ENCODE peak calls at places on chromosomes 1 and 21, in six cellular contexts. One of them, this sample, is unnamed. For H3K36me3, the result is how much of the 10 kb centered on the place peaks cover.

GRCh38 chr1:228867093-228867950 is 132.0 kb downstream of the RHOU start:
- DNase-seq in stomach: peak
- DNase-seq in heart right ventricle: no peak
- DNase-seq in gastrocnemius medialis: no peak
- DNase-seq in tibial nerve: no peak
- DNase-seq in ovary: no peak
- DNase-seq in this sample: no peak

GRCh38 chr1:89633745-89634625 is 1.1 kb downstream of the LRRC8C start:
- DNase-seq in stomach: no peak
- DNase-seq in heart right ventricle: peak
- DNase-seq in gastrocnemius medialis: no peak
- DNase-seq in tibial nerve: no peak
- DNase-seq in ovary: peak
- DNase-seq in this sample: no peak

GRCh38 chr1:155241069-155241679 is 14.1 kb downstream of the ENTREP3 start:
- DNase-seq in stomach: peak
- DNase-seq in heart right ventricle: peak
- DNase-seq in gastrocnemius medialis: peak
- DNase-seq in tibial nerve: peak
- DNase-seq in ovary: peak
- DNase-seq in this sample: no peak

GRCh38 chr1:84693009-84693408 is 2.7 kb upstream of the SSX2IP start:
- DNase-seq in stomach: no peak
- DNase-seq in heart right ventricle: no peak
- DNase-seq in gastrocnemius medialis: no peak
- DNase-seq in tibial nerve: no peak
- DNase-seq in ovary: no peak
- DNase-seq in this sample: no peak

GRCh38 chr1:33383489-33383888 is 47.4 kb downstream of the PHC2 start:
- DNase-seq in stomach: no peak
- DNase-seq in heart right ventricle: no peak
- DNase-seq in gastrocnemius medialis: no peak
- DNase-seq in tibial nerve: no peak
- DNase-seq in ovary: no peak
- DNase-seq in this sample: no peak

GRCh38 chr1:231069333-231069732 is 29.3 kb upstream of the FAM89A start:
- DNase-seq in stomach: no peak
- DNase-seq in heart right ventricle: no peak
- DNase-seq in gastrocnemius medialis: no peak
- DNase-seq in tibial nerve: no peak
- DNase-seq in ovary: no peak
- DNase-seq in this sample: no peak

GRCh38 chr1:201792534-201793305 is 36.2 kb upstream of the IPO9 start:
- DNase-seq in stomach: peak
- DNase-seq in heart right ventricle: peak
- DNase-seq in gastrocnemius medialis: peak
- DNase-seq in tibial nerve: peak
- DNase-seq in ovary: peak
- DNase-seq in this sample: peak

GRCh38 chr1:204728045-204728444 is 42.5 kb upstream of the LRRN2 start:
- DNase-seq in stomach: no peak
- DNase-seq in heart right ventricle: no peak
- DNase-seq in gastrocnemius medialis: no peak
- DNase-seq in tibial nerve: no peak
- DNase-seq in ovary: no peak
- DNase-seq in this sample: no peak

GRCh38 chr1:108609483-108610066 is 49.7 kb downstream of the EEIG2 start:
- DNase-seq in stomach: no peak
- DNase-seq in heart right ventricle: peak
- DNase-seq in gastrocnemius medialis: no peak
- DNase-seq in tibial nerve: no peak
- DNase-seq in ovary: no peak
- DNase-seq in this sample: no peak

GRCh38 chr1:197837911-197838310 is 62.6 kb upstream of the DENND1B start:
- DNase-seq in stomach: no peak
- DNase-seq in heart right ventricle: no peak
- DNase-seq in gastrocnemius medialis: no peak
- DNase-seq in tibial nerve: no peak
- DNase-seq in ovary: no peak
- DNase-seq in this sample: no peak

GRCh38 chr1:236336084-236336483 is 54.3 kb upstream of the ERO1B start:
- DNase-seq in stomach: no peak
- DNase-seq in heart right ventricle: no peak
- DNase-seq in gastrocnemius medialis: no peak
- DNase-seq in tibial nerve: no peak
- DNase-seq in ovary: no peak
- DNase-seq in this sample: no peak

GRCh38 chr1:155014709-155015508 is 12.3 kb downstream of the ZBTB7B start:
- DNase-seq in stomach: no peak
- DNase-seq in heart right ventricle: no peak
- DNase-seq in gastrocnemius medialis: no peak
- DNase-seq in tibial nerve: no peak
- DNase-seq in ovary: peak
- DNase-seq in this sample: no peak

GRCh38 chr1:201116091-201116490 is 3.9 kb upstream of the CACNA1S start:
- DNase-seq in stomach: no peak
- DNase-seq in heart right ventricle: no peak
- DNase-seq in gastrocnemius medialis: no peak
- DNase-seq in tibial nerve: no peak
- DNase-seq in ovary: no peak
- DNase-seq in this sample: no peak

GRCh38 chr21:43984905-43985689 is 27.0 kb upstream of the TRAPPC10 start:
- DNase-seq in stomach: no peak
- DNase-seq in heart right ventricle: no peak
- DNase-seq in gastrocnemius medialis: no peak
- DNase-seq in tibial nerve: no peak
- DNase-seq in ovary: no peak
- DNase-seq in this sample: no peak

GRCh38 chr1:174974711-174975111 is 25.0 kb upstream of the CACYBP start:
- DNase-seq in stomach: no peak
- DNase-seq in heart right ventricle: peak
- DNase-seq in gastrocnemius medialis: no peak
- DNase-seq in tibial nerve: no peak
- DNase-seq in ovary: no peak
- DNase-seq in this sample: no peak

GRCh38 chr1:50973875-50974617 is 4.0 kb downstream of the CDKN2C start:
- DNase-seq in stomach: no peak
- DNase-seq in heart right ventricle: no peak
- DNase-seq in gastrocnemius medialis: no peak
- DNase-seq in tibial nerve: no peak
- DNase-seq in ovary: no peak
- DNase-seq in this sample: no peak

GRCh38 chr1:21607549-21608529 is 61.3 kb downstream of the RAP1GAP start:
- DNase-seq in stomach: peak
- DNase-seq in heart right ventricle: peak
- DNase-seq in gastrocnemius medialis: peak
- DNase-seq in tibial nerve: peak
- DNase-seq in ovary: peak
- DNase-seq in this sample: peak

GRCh38 chr1:223331301-223331700 is 32.7 kb downstream of the SUSD4 start:
- DNase-seq in stomach: no peak
- DNase-seq in heart right ventricle: no peak
- DNase-seq in gastrocnemius medialis: no peak
- DNase-seq in tibial nerve: no peak
- DNase-seq in ovary: no peak
- DNase-seq in this sample: no peak

GRCh38 chr1:2269193-2269921 is 41.2 kb downstream of the SKI start:
- DNase-seq in stomach: no peak
- DNase-seq in heart right ventricle: no peak
- DNase-seq in gastrocnemius medialis: no peak
- DNase-seq in tibial nerve: no peak
- DNase-seq in ovary: no peak
- DNase-seq in this sample: no peak

GRCh38 chr1:2270260-2271100 is 42.4 kb downstream of the SKI start:
- DNase-seq in stomach: no peak
- DNase-seq in heart right ventricle: no peak
- DNase-seq in gastrocnemius medialis: no peak
- DNase-seq in tibial nerve: no peak
- DNase-seq in ovary: peak
- DNase-seq in this sample: no peak

GRCh38 chr1:2268285-2269056 is 40.4 kb downstream of the SKI start:
- DNase-seq in stomach: no peak
- DNase-seq in heart right ventricle: no peak
- DNase-seq in gastrocnemius medialis: no peak
- DNase-seq in tibial nerve: no peak
- DNase-seq in ovary: no peak
- DNase-seq in this sample: no peak

GRCh38 chr1:2271134-2271785 is 43.1 kb downstream of the SKI start:
- DNase-seq in stomach: no peak
- DNase-seq in heart right ventricle: no peak
- DNase-seq in gastrocnemius medialis: no peak
- DNase-seq in tibial nerve: no peak
- DNase-seq in ovary: no peak
- DNase-seq in this sample: no peak

GRCh38 chr1:2269922-2270259 is 41.8 kb downstream of the SKI start:
- DNase-seq in stomach: no peak
- DNase-seq in heart right ventricle: no peak
- DNase-seq in gastrocnemius medialis: no peak
- DNase-seq in tibial nerve: no peak
- DNase-seq in ovary: peak
- DNase-seq in this sample: no peak
- H3K27ac ChIP-seq in stomach: peak
- H3K27ac ChIP-seq in heart right ventricle: peak
- H3K27ac ChIP-seq in gastrocnemius medialis: no peak
- H3K27ac ChIP-seq in tibial nerve: no peak
- H3K27ac ChIP-seq in ovary: peak
- H3K27ac ChIP-seq in this sample: peak

GRCh38 chr1:161171191-161171590 is 5.0 kb downstream of the PPOX start:
- DNase-seq in stomach: no peak
- DNase-seq in heart right ventricle: no peak
- DNase-seq in gastrocnemius medialis: no peak
- DNase-seq in tibial nerve: no peak
- DNase-seq in ovary: no peak
- DNase-seq in this sample: no peak

GRCh38 chr1:161166669-161167548 is 683 bp downstream of the PPOX start:
- DNase-seq in stomach: no peak
- DNase-seq in heart right ventricle: no peak
- DNase-seq in gastrocnemius medialis: no peak
- DNase-seq in tibial nerve: no peak
- DNase-seq in ovary: no peak
- DNase-seq in this sample: no peak

GRCh38 chr1:161165742-161166668 is at the start of gene PPOX:
- DNase-seq in stomach: peak
- DNase-seq in heart right ventricle: peak
- DNase-seq in gastrocnemius medialis: peak
- DNase-seq in tibial nerve: peak
- DNase-seq in ovary: peak
- DNase-seq in this sample: peak

GRCh38 chr1:161171696-161172095 is 5.5 kb downstream of the PPOX start:
- DNase-seq in stomach: no peak
- DNase-seq in heart right ventricle: no peak
- DNase-seq in gastrocnemius medialis: no peak
- DNase-seq in tibial nerve: no peak
- DNase-seq in ovary: no peak
- DNase-seq in this sample: no peak

GRCh38 chr1:161168906-161169305 is 2.7 kb downstream of the PPOX start:
- DNase-seq in stomach: no peak
- DNase-seq in heart right ventricle: no peak
- DNase-seq in gastrocnemius medialis: no peak
- DNase-seq in tibial nerve: no peak
- DNase-seq in ovary: no peak
- DNase-seq in this sample: no peak
- H3K36me3 ChIP-seq in stomach: half or more
- H3K36me3 ChIP-seq in heart right ventricle: half or more
- H3K36me3 ChIP-seq in gastrocnemius medialis: under half
- H3K36me3 ChIP-seq in tibial nerve: under half
- H3K36me3 ChIP-seq in ovary: under half
- H3K36me3 ChIP-seq in this sample: under half

GRCh38 chr1:56589369-56589768 is 10.0 kb upstream of the PLPP3 start:
- DNase-seq in stomach: no peak
- DNase-seq in heart right ventricle: no peak
- DNase-seq in gastrocnemius medialis: no peak
- DNase-seq in tibial nerve: no peak
- DNase-seq in ovary: no peak
- DNase-seq in this sample: no peak
- H3K27ac ChIP-seq in stomach: no peak
- H3K27ac ChIP-seq in heart right ventricle: no peak
- H3K27ac ChIP-seq in gastrocnemius medialis: no peak
- H3K27ac ChIP-seq in tibial nerve: no peak
- H3K27ac ChIP-seq in ovary: no peak
- H3K27ac ChIP-seq in this sample: no peak

DNA sequence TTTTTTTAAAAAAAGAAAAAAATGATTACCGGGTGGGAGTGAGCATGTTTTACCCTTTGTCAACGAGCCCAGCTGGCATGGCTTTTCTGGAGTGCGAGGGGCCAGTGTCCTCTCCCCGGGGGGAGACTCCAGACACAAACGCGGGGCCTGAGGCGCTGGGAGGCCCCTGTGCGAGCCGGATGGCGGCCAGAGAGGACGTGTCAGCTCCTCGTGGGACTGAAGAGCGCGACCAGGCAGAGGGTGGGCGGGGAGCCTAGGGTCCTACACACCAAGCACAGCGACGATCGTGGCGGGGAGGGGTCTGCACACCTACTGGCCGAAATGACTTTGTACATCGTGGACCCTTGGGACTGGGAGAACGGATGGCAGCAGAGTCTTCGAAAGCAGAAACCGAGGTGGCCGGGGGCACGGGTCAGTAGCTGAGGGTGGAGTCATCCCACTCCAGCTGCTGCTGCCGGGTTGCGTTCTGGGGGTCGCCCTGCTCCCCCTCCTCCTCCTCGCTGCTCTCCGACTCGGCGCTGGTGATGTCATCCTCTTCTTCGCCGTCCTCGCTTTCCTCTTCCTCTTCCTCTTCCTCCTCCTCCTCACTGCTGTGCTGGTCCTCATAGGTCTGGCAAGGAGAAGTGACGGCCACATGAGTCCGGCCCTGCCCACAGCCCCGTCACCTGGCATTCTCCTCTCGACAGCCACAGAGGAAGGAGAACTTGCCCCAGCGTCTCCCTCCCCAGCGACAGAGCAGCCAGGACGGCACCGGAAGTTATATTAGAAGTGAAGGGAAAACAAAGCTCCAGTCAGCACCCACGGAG is 78.8 kb downstream of the PIK3CD start:
- DNase-seq in stomach: no peak
- DNase-seq in heart right ventricle: peak
- DNase-seq in gastrocnemius medialis: peak
- DNase-seq in tibial nerve: peak
- DNase-seq in ovary: no peak
- DNase-seq in this sample: no peak
- H3K36me3 ChIP-seq in stomach: half or more
- H3K36me3 ChIP-seq in heart right ventricle: half or more
- H3K36me3 ChIP-seq in gastrocnemius medialis: under half
- H3K36me3 ChIP-seq in tibial nerve: under half
- H3K36me3 ChIP-seq in ovary: under half
- H3K36me3 ChIP-seq in this sample: half or more

DNA sequence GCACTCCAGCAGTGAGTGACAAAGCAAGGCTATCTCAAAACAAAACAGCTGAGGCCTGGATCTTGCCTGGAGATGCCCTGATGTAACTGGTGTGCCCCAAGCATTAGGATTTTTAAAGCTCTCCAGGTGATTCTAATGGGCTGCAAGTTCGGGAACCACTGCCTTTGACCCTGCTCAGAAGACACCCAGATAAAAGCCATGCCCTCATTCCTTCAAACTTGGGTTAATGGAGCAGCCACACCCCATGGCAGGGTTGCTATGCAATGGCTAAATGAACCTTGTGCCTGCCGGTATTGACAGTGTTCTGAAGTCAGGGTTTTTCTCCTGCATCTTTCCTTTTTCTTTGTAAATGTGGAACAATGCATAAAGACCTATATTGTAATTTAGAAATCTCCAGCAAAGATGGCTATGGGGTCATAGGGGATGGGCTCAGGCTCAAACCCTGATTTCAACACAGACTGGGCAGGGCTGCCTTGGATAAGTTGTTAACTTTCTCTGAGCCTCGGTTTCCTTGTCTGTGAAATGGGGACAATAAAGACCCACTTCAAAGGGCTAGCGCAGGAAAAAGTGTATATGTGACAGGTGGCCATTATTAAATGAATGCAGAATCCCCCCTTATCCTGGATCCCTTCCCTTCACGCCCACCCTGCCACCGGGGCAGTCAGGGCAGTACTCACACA is 453 bp downstream of the TFF3 start:
- DNase-seq in stomach: no peak
- DNase-seq in heart right ventricle: no peak
- DNase-seq in gastrocnemius medialis: no peak
- DNase-seq in tibial nerve: no peak
- DNase-seq in ovary: no peak
- DNase-seq in this sample: no peak
- H3K27ac ChIP-seq in stomach: no peak
- H3K27ac ChIP-seq in heart right ventricle: no peak
- H3K27ac ChIP-seq in gastrocnemius medialis: no peak
- H3K27ac ChIP-seq in tibial nerve: no peak
- H3K27ac ChIP-seq in ovary: no peak
- H3K27ac ChIP-seq in this sample: no peak

This sample was measured in thoracic aorta.